ENCODE peak calls at places on chromosome 22, in four cellular contexts. L is A673; B is activated gamma-delta T cell treated with anti-CD3 and anti-CD28 coated beads, Interleukin-2, amount 50 U/mL, for 16 hours; Q is activated CD4-positive, alpha-beta T cell treated with anti-CD3 and anti-CD28 coated beads for 24 hours. I is an unnamed sample.

GRCh38 chr22:44202261-44202789 is 21.6 kb downstream of the PARVG start:
- DNase-seq in L (no peak), B (no peak), Q (no peak), I (peak)

GRCh38 chr22:47163876-47164513 is 401.5 kb downstream of the TBC1D22A start:
- DNase-seq in L (no peak), B (no peak), Q (no peak), I (peak)

GRCh38 chr22:44037519-44038370 is 13.6 kb downstream of the PARVB start:
- DNase-seq in L (peak), B (no peak), Q (no peak), I (no peak)

GRCh38 chr22:18909556-18909955 is 3.4 kb downstream of the DGCR6 start:
- DNase-seq in L (no peak), B (no peak), Q (no peak), I (no peak)

GRCh38 chr22:36301384-36301828 is 48.5 kb downstream of the APOL1 start:
- DNase-seq in L (peak), B (peak), Q (peak), I (peak)

GRCh38 chr22:28027453-28028448 is 108.7 kb upstream of the PITPNB start:
- DNase-seq in L (no peak), B (no peak), Q (no peak), I (peak)

GRCh38 chr22:30398685-30399680 is 2.2 kb downstream of the SEC14L2 start:
- DNase-seq in L (no peak), B (no peak), Q (no peak), I (no peak)

GRCh38 chr22:29635734-29636357 is 32.4 kb downstream of the NF2 start:
- DNase-seq in L (peak), B (no peak), Q (no peak), I (peak)

GRCh38 chr22:30933457-30933856 is 35.1 kb downstream of the MORC2 start:
- DNase-seq in L (no peak), B (no peak), Q (no peak), I (no peak)

GRCh38 chr22:46810856-46811786 is 48.7 kb downstream of the TBC1D22A start:
- DNase-seq in L (no peak), B (no peak), Q (no peak), I (no peak)

GRCh38 chr22:48475661-48476345 is 1351.9 kb downstream of the BRD1 start:
- DNase-seq in L (no peak), B (no peak), Q (no peak), I (no peak)

GRCh38 chr22:20246368-20247009 is 21.6 kb downstream of the RTN4R start:
- DNase-seq in L (no peak), B (no peak), Q (no peak), I (no peak)

GRCh38 chr22:40791241-40791640 is 27.9 kb downstream of the SLC25A17 start:
- DNase-seq in L (peak), B (no peak), Q (no peak), I (no peak)

GRCh38 chr22:17803871-17804270 is 29.6 kb upstream of the BID start:
- DNase-seq in L (no peak), B (no peak), Q (no peak), I (no peak)

GRCh38 chr22:24791362-24791761 is 14.6 kb upstream of the SGSM1 start:
- DNase-seq in L (no peak), B (no peak), Q (no peak), I (no peak)

GRCh38 chr22:23764931-23765881 is 2.4 kb downstream of the C22orf15 start:
- DNase-seq in L (no peak), B (no peak), Q (no peak), I (no peak)

GRCh38 chr22:42369250-42370041 is 62.8 kb downstream of the NFAM1 start:
- DNase-seq in L (peak), B (peak), Q (peak), I (peak)

GRCh38 chr22:46695346-46696224 is 42.5 kb downstream of the CERK start:
- DNase-seq in L (no peak), B (no peak), Q (no peak), I (no peak)

GRCh38 chr22:19579880-19580279 is 55.7 kb upstream of the CLDN5 start:
- DNase-seq in L (no peak), B (no peak), Q (no peak), I (no peak)

GRCh38 chr22:31192513-31192912 is 19.6 kb upstream of the LIMK2 start:
- DNase-seq in L (no peak), B (no peak), Q (no peak), I (peak)

GRCh38 chr22:31933406-31933805 is 10.9 kb upstream of the YWHAH start:
- DNase-seq in L (no peak), B (no peak), Q (no peak), I (no peak)

GRCh38 chr22:30610299-30610698 is 3.3 kb downstream of the TCN2 start:
- DNase-seq in L (no peak), B (no peak), Q (no peak), I (no peak)

GRCh38 chr22:37822079-37822833 is 926 bp upstream of the GALR3 start:
- DNase-seq in L (no peak), B (no peak), Q (no peak), I (no peak)

GRCh38 chr22:44489817-44490216 is 8.2 kb downstream of the RTL6 start:
- DNase-seq in L (no peak), B (no peak), Q (no peak), I (no peak)

GRCh38 chr22:31086703-31087330 is 5.7 kb downstream of the SMTN start:
- DNase-seq in L (no peak), B (no peak), Q (no peak), I (no peak)

GRCh38 chr22:21755855-21756284 is 20.3 kb upstream of the YPEL1 start:
- DNase-seq in L (no peak), B (no peak), Q (no peak), I (no peak)

GRCh38 chr22:34966980-34967379 is 99.0 kb upstream of the ISX start:
- DNase-seq in L (no peak), B (no peak), Q (no peak), I (no peak)

GRCh38 chr22:24827305-24827704 is 21.3 kb downstream of the SGSM1 start:
- DNase-seq in L (no peak), B (no peak), Q (no peak), I (peak)

I was measured in DMS79 treated with DMSO at 0.1 percent for 48 hours.